ENCODE peak calls at places on chromosomes 1 and 21, in nine cellular contexts. A, O, Q, G, R, T, M, X and V are unnamed samples.

GRCh38 chr1:86503477-86504129 is 34.9 kb downstream of the CLCA1 start:
- DNase-seq in M (peak), G (peak), T (peak), R (no peak), A (peak), O (no peak), X (peak), Q (peak), V (peak)

GRCh38 chr1:34806396-34806795 is 13.6 kb downstream of the GJA4 start:
- DNase-seq in A (no peak), R (no peak), M (peak), O (no peak), Q (peak), G (no peak), X (peak), T (no peak), V (no peak)

GRCh38 chr1:96073100-96073499 is 648.5 kb upstream of the PTBP2 start:
- DNase-seq in X (no peak), T (no peak), A (no peak), Q (no peak), O (no peak), G (no peak), R (no peak), M (no peak), V (no peak)

GRCh38 chr1:189619682-189620332 is 857.9 kb downstream of the BRINP3 start:
- DNase-seq in G (peak), X (peak), A (no peak), O (no peak), R (peak), T (peak), Q (peak), M (peak), V (peak)

GRCh38 chr21:33105088-33105487 is 35.1 kb downstream of the OLIG1 start:
- DNase-seq in O (no peak), G (no peak), Q (no peak), R (no peak), X (no peak), A (no peak), M (no peak), T (no peak), V (no peak)

GRCh38 chr1:32250893-32251716 is at the start of gene LCK:
- DNase-seq in M (no peak), R (no peak), X (no peak), T (no peak), A (no peak), G (no peak), O (no peak), Q (no peak), V (no peak)

GRCh38 chr1:117671781-117672501 is 66.1 kb downstream of the TENT5C start:
- DNase-seq in R (no peak), T (peak), X (peak), O (peak), A (no peak), M (peak), G (peak), Q (peak), V (peak)

GRCh38 chr21:37711294-37711844 is 204.9 kb downstream of the KCNJ6 start:
- DNase-seq in T (no peak), X (no peak), O (no peak), R (no peak), A (no peak), G (peak), Q (no peak), M (no peak), V (no peak)

GRCh38 chr21:46376856-46377453 is 53.0 kb downstream of the PCNT start:
- DNase-seq in T (no peak), R (no peak), G (no peak), M (no peak), Q (no peak), X (no peak), A (no peak), O (no peak), V (no peak)

GRCh38 chr1:224632921-224633321 is 16.8 kb downstream of the CNIH3 start:
- DNase-seq in A (no peak), T (peak), R (no peak), O (no peak), G (peak), Q (peak), M (peak), X (peak), V (no peak)

GRCh38 chr21:18245493-18245967 is 897 bp downstream of the CHODL start:
- DNase-seq in R (peak), M (peak), G (no peak), O (peak), X (no peak), T (no peak), A (no peak), Q (no peak), V (no peak)
- H3K4me3 ChIP-seq in R (peak), M (no peak), G (no peak), O (peak), X (no peak), T (no peak), A (peak), Q (no peak), V (no peak)

GRCh38 chr1:6784560-6785317 is 515 bp upstream of the CAMTA1 start:
- DNase-seq in O (peak), T (peak), A (peak), Q (peak), R (peak), X (peak), M (peak), G (peak), V (peak)

GRCh38 chr1:6782151-6782550 is 3.1 kb upstream of the CAMTA1 start:
- DNase-seq in M (no peak), T (no peak), A (no peak), X (no peak), O (no peak), R (no peak), G (no peak), Q (no peak), V (no peak)

GRCh38 chr1:6785318-6785712 is at the start of gene CAMTA1:
- DNase-seq in T (no peak), Q (no peak), A (no peak), O (no peak), G (no peak), R (no peak), X (no peak), M (no peak), V (no peak)

GRCh38 chr1:6783956-6784559 is 1.2 kb upstream of the CAMTA1 start:
- DNase-seq in R (no peak), G (peak), O (no peak), X (peak), Q (peak), M (peak), T (no peak), A (no peak), V (peak)

DNA sequence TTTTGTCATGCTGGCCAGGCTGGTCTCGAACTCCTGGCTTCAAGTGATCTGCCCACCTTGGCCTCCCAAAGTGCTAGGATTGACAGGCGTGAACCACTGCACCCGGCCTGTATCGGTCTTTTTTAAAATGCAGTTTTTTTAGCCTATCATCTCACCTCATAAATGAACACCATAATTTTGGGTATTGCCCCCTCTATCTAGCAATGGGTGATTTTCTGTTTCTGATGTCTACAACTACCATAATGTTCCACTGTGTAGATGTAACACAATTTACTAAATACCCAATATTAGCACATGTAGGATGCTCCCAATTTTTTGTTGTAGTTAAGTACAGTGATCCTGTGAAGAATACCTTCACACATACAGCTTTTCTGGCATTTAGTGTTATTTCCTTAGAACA is 2.0 kb upstream of the CAMTA1 start:
- DNase-seq in A (no peak), O (no peak), M (no peak), R (no peak), T (no peak), Q (no peak), G (no peak), X (no peak), V (no peak)
- TF ChIP-seq CTCF in A (no peak), O (no peak), M (no peak), R (no peak), T (no peak), Q (no peak), G (no peak), X (no peak), V (peak)

GRCh38 chr1:202580604-202581003 is 129.7 kb downstream of the SYT2 start:
- DNase-seq in M (no peak), G (no peak), X (no peak), T (no peak), O (no peak), A (no peak), R (no peak), Q (no peak), V (peak)
- H3K4me3 ChIP-seq in M (no peak), G (no peak), X (no peak), T (no peak), O (no peak), A (no peak), R (no peak), Q (no peak), V (no peak)

GRCh38 chr1:205420938-205421337 is 918 bp downstream of the LEMD1 start:
- DNase-seq in M (no peak), X (no peak), R (no peak), Q (no peak), T (no peak), O (no peak), G (no peak), A (no peak), V (no peak)

GRCh38 chr1:205424881-205425635 is 3.2 kb upstream of the LEMD1 start:
- DNase-seq in X (no peak), O (no peak), M (no peak), A (no peak), R (no peak), T (no peak), Q (no peak), G (no peak), V (no peak)

GRCh38 chr1:205421728-205422127 is at the start of gene LEMD1:
- DNase-seq in Q (no peak), G (no peak), T (no peak), R (no peak), M (no peak), X (no peak), A (no peak), O (no peak), V (no peak)

GRCh38 chr1:205423814-205424399 is 2.1 kb upstream of the LEMD1 start:
- DNase-seq in M (no peak), X (no peak), R (no peak), Q (no peak), O (no peak), G (no peak), A (no peak), T (no peak), V (no peak)

DNA sequence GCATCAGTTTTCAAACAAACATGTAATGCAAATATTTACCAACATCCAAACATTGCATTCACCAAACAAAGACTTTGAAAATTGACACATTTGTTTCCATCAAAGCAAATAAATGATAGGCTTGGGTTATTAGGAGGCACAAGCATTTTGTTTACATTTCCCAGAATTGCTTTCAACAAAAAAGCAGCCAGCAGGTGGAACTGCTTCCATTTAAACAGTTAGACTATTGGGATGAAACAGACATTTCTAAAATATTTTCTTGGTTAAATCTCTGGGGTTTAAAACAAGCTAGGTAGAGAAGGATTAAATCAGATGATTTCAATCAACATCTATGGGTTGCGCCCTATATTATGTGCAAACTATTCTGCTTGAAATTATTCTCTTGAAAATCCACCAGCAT is 1.4 kb upstream of the LEMD1 start:
- DNase-seq in A (no peak), Q (no peak), G (no peak), X (no peak), O (no peak), R (no peak), M (no peak), T (no peak), V (no peak)
- TF ChIP-seq CTCF in A (no peak), Q (peak), G (peak), X (no peak), O (no peak), R (no peak), M (no peak), T (no peak), V (no peak)

GRCh38 chr1:81125672-81126071 is 675.1 kb upstream of the ADGRL2 start:
- DNase-seq in O (no peak), G (peak), T (no peak), R (no peak), Q (no peak), X (no peak), M (no peak), A (no peak), V (no peak)
- H3K4me3 ChIP-seq in O (no peak), G (no peak), T (no peak), R (no peak), Q (no peak), X (no peak), M (no peak), A (no peak), V (no peak)

DNA sequence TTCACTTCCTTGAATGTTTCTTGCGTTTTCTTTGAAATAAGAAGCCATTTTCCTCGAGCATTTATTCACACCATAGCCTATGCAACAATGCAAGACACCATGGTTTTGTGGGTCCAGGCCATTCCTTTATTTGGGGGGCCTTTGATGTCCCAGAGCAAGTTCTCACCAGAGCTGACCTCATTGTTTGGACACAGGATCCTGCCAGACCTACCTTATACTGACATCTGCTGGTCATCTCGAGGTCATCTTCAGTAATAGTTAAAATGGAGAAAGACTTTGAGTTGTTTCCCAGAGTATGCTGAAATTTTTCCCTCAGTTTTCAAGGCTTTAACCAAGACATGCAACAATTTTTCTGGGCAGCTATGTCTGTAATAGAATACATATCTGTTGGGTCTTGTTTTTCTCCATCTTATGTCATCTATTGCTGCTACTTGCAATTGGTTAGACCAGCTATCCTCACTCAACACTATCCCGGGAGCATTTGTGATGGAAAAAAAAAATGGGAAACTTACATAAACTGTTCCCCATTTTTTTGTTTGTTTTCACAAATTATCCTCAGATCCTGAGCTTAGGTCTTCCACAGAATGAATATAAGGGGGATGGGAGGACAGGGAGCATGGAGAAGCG is 34.0 kb upstream of the BACE2 start:
- DNase-seq in A (no peak), G (peak), R (peak), M (peak), O (no peak), X (peak), Q (peak), T (peak), V (peak)
- TF ChIP-seq CTCF in A (peak), G (peak), R (peak), M (peak), O (peak), X (peak), Q (peak), T (peak), V (peak)